ENCODE peak calls at places on chromosome 22, in nine cellular contexts. One of them, this sample, is unnamed.

GRCh38 chr22:20386972-20387371 is 7.0 kb upstream of the ZNF74 start:
- ATAC-seq in left lobe of liver: no peak
- ATAC-seq in activated naive CD4-positive, alpha-beta T cell treated with anti-CD3 and anti-CD28 coated beads, Interleukin-2, amount 50 U/mL, for 72 hours: no peak
- ATAC-seq in activated naive CD8-positive, alpha-beta T cell treated with anti-CD3 and anti-CD28 coated beads, Interleukin-2, amount 10 ng/mL, durations not matched to agents 7 days and 5 days: no peak
- ATAC-seq in activated CD4-positive, alpha-beta T cell treated with anti-CD3 and anti-CD28 coated beads for 36 hours: no peak
- ATAC-seq in HCT116: no peak
- ATAC-seq in naive thymus-derived CD8-positive, alpha-beta T cell: no peak
- ATAC-seq in PC-3: no peak
- ATAC-seq in thoracic aorta: no peak
- ATAC-seq in this sample: no peak

GRCh38 chr22:30743257-30744020 is 48.8 kb downstream of the OSBP2 start:
- ATAC-seq in activated CD4-positive, alpha-beta T cell treated with anti-CD3 and anti-CD28 coated beads for 36 hours: peak; percentile 33
- ATAC-seq in HCT116: no peak
- ATAC-seq in PC-3: no peak
- ATAC-seq in left lobe of liver: no peak
- ATAC-seq in thoracic aorta: no peak
- ATAC-seq in naive thymus-derived CD8-positive, alpha-beta T cell: no peak
- ATAC-seq in activated naive CD4-positive, alpha-beta T cell treated with anti-CD3 and anti-CD28 coated beads, Interleukin-2, amount 50 U/mL, for 72 hours: peak; percentile 10
- ATAC-seq in activated naive CD8-positive, alpha-beta T cell treated with anti-CD3 and anti-CD28 coated beads, Interleukin-2, amount 10 ng/mL, durations not matched to agents 7 days and 5 days: no peak
- ATAC-seq in this sample: no peak

GRCh38 chr22:23565942-23566715 is 14.0 kb downstream of the IGLL1 start:
- ATAC-seq in naive thymus-derived CD8-positive, alpha-beta T cell: peak; percentile 46
- ATAC-seq in activated naive CD4-positive, alpha-beta T cell treated with anti-CD3 and anti-CD28 coated beads, Interleukin-2, amount 50 U/mL, for 72 hours: peak; percentile 14
- ATAC-seq in activated naive CD8-positive, alpha-beta T cell treated with anti-CD3 and anti-CD28 coated beads, Interleukin-2, amount 10 ng/mL, durations not matched to agents 7 days and 5 days: no peak
- ATAC-seq in activated CD4-positive, alpha-beta T cell treated with anti-CD3 and anti-CD28 coated beads for 36 hours: peak; percentile 16
- ATAC-seq in thoracic aorta: no peak
- ATAC-seq in HCT116: no peak
- ATAC-seq in PC-3: no peak
- ATAC-seq in left lobe of liver: peak; percentile 57
- ATAC-seq in this sample: no peak

GRCh38 chr22:32636884-32637283 is 162.3 kb downstream of the FBXO7 start:
- ATAC-seq in activated naive CD8-positive, alpha-beta T cell treated with anti-CD3 and anti-CD28 coated beads, Interleukin-2, amount 10 ng/mL, durations not matched to agents 7 days and 5 days: no peak
- ATAC-seq in left lobe of liver: no peak
- ATAC-seq in activated naive CD4-positive, alpha-beta T cell treated with anti-CD3 and anti-CD28 coated beads, Interleukin-2, amount 50 U/mL, for 72 hours: no peak
- ATAC-seq in PC-3: no peak
- ATAC-seq in HCT116: peak; percentile 66
- ATAC-seq in naive thymus-derived CD8-positive, alpha-beta T cell: no peak
- ATAC-seq in activated CD4-positive, alpha-beta T cell treated with anti-CD3 and anti-CD28 coated beads for 36 hours: peak; percentile 61
- ATAC-seq in thoracic aorta: no peak
- ATAC-seq in this sample: no peak

GRCh38 chr22:26848244-26848920 is 191.0 kb downstream of the MIAT start:
- ATAC-seq in naive thymus-derived CD8-positive, alpha-beta T cell: no peak
- ATAC-seq in HCT116: no peak
- ATAC-seq in left lobe of liver: no peak
- ATAC-seq in activated naive CD8-positive, alpha-beta T cell treated with anti-CD3 and anti-CD28 coated beads, Interleukin-2, amount 10 ng/mL, durations not matched to agents 7 days and 5 days: no peak
- ATAC-seq in activated naive CD4-positive, alpha-beta T cell treated with anti-CD3 and anti-CD28 coated beads, Interleukin-2, amount 50 U/mL, for 72 hours: no peak
- ATAC-seq in PC-3: no peak
- ATAC-seq in activated CD4-positive, alpha-beta T cell treated with anti-CD3 and anti-CD28 coated beads for 36 hours: no peak
- ATAC-seq in thoracic aorta: no peak
- ATAC-seq in this sample: no peak

GRCh38 chr22:24066260-24066659 is 55.2 kb downstream of the CABIN1 start:
- ATAC-seq in PC-3: peak; percentile 42
- ATAC-seq in activated naive CD8-positive, alpha-beta T cell treated with anti-CD3 and anti-CD28 coated beads, Interleukin-2, amount 10 ng/mL, durations not matched to agents 7 days and 5 days: no peak
- ATAC-seq in thoracic aorta: no peak
- ATAC-seq in HCT116: no peak
- ATAC-seq in activated CD4-positive, alpha-beta T cell treated with anti-CD3 and anti-CD28 coated beads for 36 hours: no peak
- ATAC-seq in activated naive CD4-positive, alpha-beta T cell treated with anti-CD3 and anti-CD28 coated beads, Interleukin-2, amount 50 U/mL, for 72 hours: no peak
- ATAC-seq in left lobe of liver: peak; percentile 52
- ATAC-seq in naive thymus-derived CD8-positive, alpha-beta T cell: no peak
- ATAC-seq in this sample: no peak

GRCh38 chr22:46233231-46233630 is 16.9 kb downstream of the CDPF1 start:
- ATAC-seq in left lobe of liver: peak; percentile 16
- ATAC-seq in thoracic aorta: peak; percentile 52
- ATAC-seq in activated naive CD4-positive, alpha-beta T cell treated with anti-CD3 and anti-CD28 coated beads, Interleukin-2, amount 50 U/mL, for 72 hours: peak; percentile 40
- ATAC-seq in naive thymus-derived CD8-positive, alpha-beta T cell: no peak
- ATAC-seq in PC-3: peak; percentile 98
- ATAC-seq in HCT116: no peak
- ATAC-seq in activated naive CD8-positive, alpha-beta T cell treated with anti-CD3 and anti-CD28 coated beads, Interleukin-2, amount 10 ng/mL, durations not matched to agents 7 days and 5 days: no peak
- ATAC-seq in activated CD4-positive, alpha-beta T cell treated with anti-CD3 and anti-CD28 coated beads for 36 hours: peak; percentile 47
- ATAC-seq in this sample: peak; percentile 86

GRCh38 chr22:45534339-45535192 is 31.9 kb downstream of the FBLN1 start:
- ATAC-seq in activated naive CD4-positive, alpha-beta T cell treated with anti-CD3 and anti-CD28 coated beads, Interleukin-2, amount 50 U/mL, for 72 hours: no peak
- ATAC-seq in activated naive CD8-positive, alpha-beta T cell treated with anti-CD3 and anti-CD28 coated beads, Interleukin-2, amount 10 ng/mL, durations not matched to agents 7 days and 5 days: no peak
- ATAC-seq in naive thymus-derived CD8-positive, alpha-beta T cell: no peak
- ATAC-seq in activated CD4-positive, alpha-beta T cell treated with anti-CD3 and anti-CD28 coated beads for 36 hours: no peak
- ATAC-seq in thoracic aorta: no peak
- ATAC-seq in PC-3: no peak
- ATAC-seq in HCT116: no peak
- ATAC-seq in left lobe of liver: no peak
- ATAC-seq in this sample: peak; percentile 61

GRCh38 chr22:19761022-19761499 is 483 bp downstream of the TBX1 start:
- ATAC-seq in activated naive CD4-positive, alpha-beta T cell treated with anti-CD3 and anti-CD28 coated beads, Interleukin-2, amount 50 U/mL, for 72 hours: no peak
- ATAC-seq in PC-3: peak; percentile 8
- ATAC-seq in HCT116: no peak
- ATAC-seq in activated naive CD8-positive, alpha-beta T cell treated with anti-CD3 and anti-CD28 coated beads, Interleukin-2, amount 10 ng/mL, durations not matched to agents 7 days and 5 days: no peak
- ATAC-seq in left lobe of liver: no peak
- ATAC-seq in thoracic aorta: no peak
- ATAC-seq in naive thymus-derived CD8-positive, alpha-beta T cell: no peak
- ATAC-seq in activated CD4-positive, alpha-beta T cell treated with anti-CD3 and anti-CD28 coated beads for 36 hours: no peak
- ATAC-seq in this sample: no peak

GRCh38 chr22:39778055-39778454 is 115.5 kb downstream of the ENTHD1 start:
- ATAC-seq in activated naive CD4-positive, alpha-beta T cell treated with anti-CD3 and anti-CD28 coated beads, Interleukin-2, amount 50 U/mL, for 72 hours: no peak
- ATAC-seq in activated CD4-positive, alpha-beta T cell treated with anti-CD3 and anti-CD28 coated beads for 36 hours: no peak
- ATAC-seq in thoracic aorta: no peak
- ATAC-seq in naive thymus-derived CD8-positive, alpha-beta T cell: no peak
- ATAC-seq in PC-3: no peak
- ATAC-seq in HCT116: no peak
- ATAC-seq in left lobe of liver: no peak
- ATAC-seq in activated naive CD8-positive, alpha-beta T cell treated with anti-CD3 and anti-CD28 coated beads, Interleukin-2, amount 10 ng/mL, durations not matched to agents 7 days and 5 days: no peak
- ATAC-seq in this sample: no peak

GRCh38 chr22:49052023-49052538 is 775.6 kb downstream of the BRD1 start:
- ATAC-seq in HCT116: no peak
- ATAC-seq in naive thymus-derived CD8-positive, alpha-beta T cell: peak; percentile 98
- ATAC-seq in activated naive CD4-positive, alpha-beta T cell treated with anti-CD3 and anti-CD28 coated beads, Interleukin-2, amount 50 U/mL, for 72 hours: peak; percentile 73
- ATAC-seq in left lobe of liver: no peak
- ATAC-seq in activated naive CD8-positive, alpha-beta T cell treated with anti-CD3 and anti-CD28 coated beads, Interleukin-2, amount 10 ng/mL, durations not matched to agents 7 days and 5 days: peak; percentile 84
- ATAC-seq in thoracic aorta: no peak
- ATAC-seq in PC-3: no peak
- ATAC-seq in activated CD4-positive, alpha-beta T cell treated with anti-CD3 and anti-CD28 coated beads for 36 hours: peak; percentile 71
- ATAC-seq in this sample: no peak

GRCh38 chr22:23036684-23037428 is 33.5 kb upstream of the GNAZ start:
- ATAC-seq in naive thymus-derived CD8-positive, alpha-beta T cell: no peak
- ATAC-seq in thoracic aorta: no peak
- ATAC-seq in activated naive CD4-positive, alpha-beta T cell treated with anti-CD3 and anti-CD28 coated beads, Interleukin-2, amount 50 U/mL, for 72 hours: peak; percentile 73
- ATAC-seq in activated naive CD8-positive, alpha-beta T cell treated with anti-CD3 and anti-CD28 coated beads, Interleukin-2, amount 10 ng/mL, durations not matched to agents 7 days and 5 days: no peak
- ATAC-seq in HCT116: no peak
- ATAC-seq in activated CD4-positive, alpha-beta T cell treated with anti-CD3 and anti-CD28 coated beads for 36 hours: peak; percentile 67
- ATAC-seq in PC-3: peak; percentile 94
- ATAC-seq in left lobe of liver: no peak
- ATAC-seq in this sample: no peak

GRCh38 chr22:25018009-25018408 is 65.5 kb downstream of the KIAA1671 start:
- ATAC-seq in activated naive CD8-positive, alpha-beta T cell treated with anti-CD3 and anti-CD28 coated beads, Interleukin-2, amount 10 ng/mL, durations not matched to agents 7 days and 5 days: no peak
- ATAC-seq in activated naive CD4-positive, alpha-beta T cell treated with anti-CD3 and anti-CD28 coated beads, Interleukin-2, amount 50 U/mL, for 72 hours: no peak
- ATAC-seq in HCT116: no peak
- ATAC-seq in naive thymus-derived CD8-positive, alpha-beta T cell: no peak
- ATAC-seq in activated CD4-positive, alpha-beta T cell treated with anti-CD3 and anti-CD28 coated beads for 36 hours: no peak
- ATAC-seq in thoracic aorta: no peak
- ATAC-seq in PC-3: no peak
- ATAC-seq in left lobe of liver: no peak
- ATAC-seq in this sample: no peak

GRCh38 chr22:33051960-33052839 is 6.0 kb downstream of the SYN3 start:
- ATAC-seq in activated naive CD4-positive, alpha-beta T cell treated with anti-CD3 and anti-CD28 coated beads, Interleukin-2, amount 50 U/mL, for 72 hours: no peak
- ATAC-seq in left lobe of liver: no peak
- ATAC-seq in activated CD4-positive, alpha-beta T cell treated with anti-CD3 and anti-CD28 coated beads for 36 hours: no peak
- ATAC-seq in thoracic aorta: no peak
- ATAC-seq in naive thymus-derived CD8-positive, alpha-beta T cell: no peak
- ATAC-seq in activated naive CD8-positive, alpha-beta T cell treated with anti-CD3 and anti-CD28 coated beads, Interleukin-2, amount 10 ng/mL, durations not matched to agents 7 days and 5 days: no peak
- ATAC-seq in HCT116: no peak
- ATAC-seq in PC-3: no peak
- ATAC-seq in this sample: no peak

GRCh38 chr22:29623553-29624169 is 20.2 kb downstream of the NF2 start:
- ATAC-seq in PC-3: no peak
- ATAC-seq in naive thymus-derived CD8-positive, alpha-beta T cell: peak; percentile 85
- ATAC-seq in HCT116: no peak
- ATAC-seq in activated naive CD8-positive, alpha-beta T cell treated with anti-CD3 and anti-CD28 coated beads, Interleukin-2, amount 10 ng/mL, durations not matched to agents 7 days and 5 days: peak; percentile 49
- ATAC-seq in activated naive CD4-positive, alpha-beta T cell treated with anti-CD3 and anti-CD28 coated beads, Interleukin-2, amount 50 U/mL, for 72 hours: peak; percentile 47
- ATAC-seq in thoracic aorta: no peak
- ATAC-seq in activated CD4-positive, alpha-beta T cell treated with anti-CD3 and anti-CD28 coated beads for 36 hours: peak; percentile 27
- ATAC-seq in left lobe of liver: no peak
- ATAC-seq in this sample: no peak

GRCh38 chr22:27345681-27346080 is 455.9 kb downstream of the MN1 start:
- ATAC-seq in activated naive CD8-positive, alpha-beta T cell treated with anti-CD3 and anti-CD28 coated beads, Interleukin-2, amount 10 ng/mL, durations not matched to agents 7 days and 5 days: no peak
- ATAC-seq in HCT116: no peak
- ATAC-seq in PC-3: no peak
- ATAC-seq in activated CD4-positive, alpha-beta T cell treated with anti-CD3 and anti-CD28 coated beads for 36 hours: no peak
- ATAC-seq in activated naive CD4-positive, alpha-beta T cell treated with anti-CD3 and anti-CD28 coated beads, Interleukin-2, amount 50 U/mL, for 72 hours: no peak
- ATAC-seq in thoracic aorta: no peak
- ATAC-seq in left lobe of liver: no peak
- ATAC-seq in naive thymus-derived CD8-positive, alpha-beta T cell: no peak
- ATAC-seq in this sample: no peak

GRCh38 chr22:20422965-20423635 is 14.5 kb downstream of the SCARF2 start:
- ATAC-seq in thoracic aorta: peak; percentile 15
- ATAC-seq in activated naive CD4-positive, alpha-beta T cell treated with anti-CD3 and anti-CD28 coated beads, Interleukin-2, amount 50 U/mL, for 72 hours: no peak
- ATAC-seq in left lobe of liver: peak; percentile 89
- ATAC-seq in activated naive CD8-positive, alpha-beta T cell treated with anti-CD3 and anti-CD28 coated beads, Interleukin-2, amount 10 ng/mL, durations not matched to agents 7 days and 5 days: no peak
- ATAC-seq in PC-3: no peak
- ATAC-seq in naive thymus-derived CD8-positive, alpha-beta T cell: no peak
- ATAC-seq in HCT116: no peak
- ATAC-seq in activated CD4-positive, alpha-beta T cell treated with anti-CD3 and anti-CD28 coated beads for 36 hours: no peak
- ATAC-seq in this sample: peak; percentile 60

GRCh38 chr22:20988573-20989322 is 6.7 kb downstream of the LZTR1 start:
- ATAC-seq in thoracic aorta: no peak
- ATAC-seq in left lobe of liver: no peak
- ATAC-seq in PC-3: no peak
- ATAC-seq in activated naive CD8-positive, alpha-beta T cell treated with anti-CD3 and anti-CD28 coated beads, Interleukin-2, amount 10 ng/mL, durations not matched to agents 7 days and 5 days: no peak
- ATAC-seq in HCT116: no peak
- ATAC-seq in activated CD4-positive, alpha-beta T cell treated with anti-CD3 and anti-CD28 coated beads for 36 hours: no peak
- ATAC-seq in naive thymus-derived CD8-positive, alpha-beta T cell: no peak
- ATAC-seq in activated naive CD4-positive, alpha-beta T cell treated with anti-CD3 and anti-CD28 coated beads, Interleukin-2, amount 50 U/mL, for 72 hours: no peak
- ATAC-seq in this sample: no peak

GRCh38 chr22:22061085-22062077 is 78.8 kb upstream of the TOP3B start:
- ATAC-seq in HCT116: peak; percentile 43
- ATAC-seq in PC-3: peak; percentile 72
- ATAC-seq in activated naive CD4-positive, alpha-beta T cell treated with anti-CD3 and anti-CD28 coated beads, Interleukin-2, amount 50 U/mL, for 72 hours: no peak
- ATAC-seq in thoracic aorta: peak; percentile 79
- ATAC-seq in naive thymus-derived CD8-positive, alpha-beta T cell: no peak
- ATAC-seq in activated CD4-positive, alpha-beta T cell treated with anti-CD3 and anti-CD28 coated beads for 36 hours: no peak
- ATAC-seq in activated naive CD8-positive, alpha-beta T cell treated with anti-CD3 and anti-CD28 coated beads, Interleukin-2, amount 10 ng/mL, durations not matched to agents 7 days and 5 days: no peak
- ATAC-seq in left lobe of liver: peak; percentile 91
- ATAC-seq in this sample: peak; percentile 97

GRCh38 chr22:46546466-46547178 is 9.2 kb upstream of the CELSR1 start:
- ATAC-seq in naive thymus-derived CD8-positive, alpha-beta T cell: no peak
- ATAC-seq in HCT116: no peak
- ATAC-seq in activated naive CD8-positive, alpha-beta T cell treated with anti-CD3 and anti-CD28 coated beads, Interleukin-2, amount 10 ng/mL, durations not matched to agents 7 days and 5 days: no peak
- ATAC-seq in activated CD4-positive, alpha-beta T cell treated with anti-CD3 and anti-CD28 coated beads for 36 hours: no peak
- ATAC-seq in PC-3: no peak
- ATAC-seq in left lobe of liver: peak; percentile 56
- ATAC-seq in activated naive CD4-positive, alpha-beta T cell treated with anti-CD3 and anti-CD28 coated beads, Interleukin-2, amount 50 U/mL, for 72 hours: no peak
- ATAC-seq in thoracic aorta: no peak
- ATAC-seq in this sample: peak; percentile 70

GRCh38 chr22:24402460-24403192 is 24.8 kb upstream of the ADORA2A start:
- ATAC-seq in activated CD4-positive, alpha-beta T cell treated with anti-CD3 and anti-CD28 coated beads for 36 hours: peak; percentile 37
- ATAC-seq in HCT116: peak; percentile 95
- ATAC-seq in thoracic aorta: peak; percentile 67
- ATAC-seq in naive thymus-derived CD8-positive, alpha-beta T cell: no peak
- ATAC-seq in left lobe of liver: peak; percentile 48
- ATAC-seq in activated naive CD4-positive, alpha-beta T cell treated with anti-CD3 and anti-CD28 coated beads, Interleukin-2, amount 50 U/mL, for 72 hours: peak; percentile 65
- ATAC-seq in activated naive CD8-positive, alpha-beta T cell treated with anti-CD3 and anti-CD28 coated beads, Interleukin-2, amount 10 ng/mL, durations not matched to agents 7 days and 5 days: peak; percentile 40
- ATAC-seq in PC-3: peak; percentile 96
- ATAC-seq in this sample: peak; percentile 86

GRCh38 chr22:40423882-40424640 is 53.7 kb downstream of the SGSM3 start:
- ATAC-seq in activated naive CD8-positive, alpha-beta T cell treated with anti-CD3 and anti-CD28 coated beads, Interleukin-2, amount 10 ng/mL, durations not matched to agents 7 days and 5 days: no peak
- ATAC-seq in left lobe of liver: no peak
- ATAC-seq in thoracic aorta: no peak
- ATAC-seq in activated CD4-positive, alpha-beta T cell treated with anti-CD3 and anti-CD28 coated beads for 36 hours: no peak
- ATAC-seq in PC-3: no peak
- ATAC-seq in naive thymus-derived CD8-positive, alpha-beta T cell: no peak
- ATAC-seq in HCT116: no peak
- ATAC-seq in activated naive CD4-positive, alpha-beta T cell treated with anti-CD3 and anti-CD28 coated beads, Interleukin-2, amount 50 U/mL, for 72 hours: no peak
- ATAC-seq in this sample: no peak

GRCh38 chr22:24051568-24051967 is 40.5 kb downstream of the CABIN1 start:
- ATAC-seq in HCT116: no peak
- ATAC-seq in naive thymus-derived CD8-positive, alpha-beta T cell: no peak
- ATAC-seq in thoracic aorta: peak; percentile 68
- ATAC-seq in left lobe of liver: no peak
- ATAC-seq in PC-3: no peak
- ATAC-seq in activated naive CD8-positive, alpha-beta T cell treated with anti-CD3 and anti-CD28 coated beads, Interleukin-2, amount 10 ng/mL, durations not matched to agents 7 days and 5 days: no peak
- ATAC-seq in activated naive CD4-positive, alpha-beta T cell treated with anti-CD3 and anti-CD28 coated beads, Interleukin-2, amount 50 U/mL, for 72 hours: no peak
- ATAC-seq in activated CD4-positive, alpha-beta T cell treated with anti-CD3 and anti-CD28 coated beads for 36 hours: no peak
- ATAC-seq in this sample: peak; percentile 91